ENCODE peak calls at places on chromosomes 7 and 10, in seven cellular contexts. T is thoracic aorta; W is fibroblast of the aortic adventitia; K is CD4-positive, CD25-positive, alpha-beta regulatory T cell; O is pancreas; Z is aorta; I is cardiac fibroblast. D is an unnamed sample.

GRCh38 chr7:28347462-28347861 is 64.9 kb upstream of the CREB5 start:
- DNase-seq in O (no peak), Z (no peak), W (peak), K (no peak), I (peak), T (no peak), D (no peak)

GRCh38 chr7:111232249-111233084 is 141.5 kb downstream of the LRRN3 start:
- DNase-seq in T (no peak), K (no peak), Z (no peak), W (peak), O (no peak), I (peak), D (no peak)

GRCh38 chr10:100766693-100767427 is 21.5 kb downstream of the PAX2 start:
- DNase-seq in K (no peak), W (no peak), O (peak), Z (no peak), I (no peak), T (no peak), D (no peak)

GRCh38 chr10:77524300-77524711 is 113.3 kb downstream of the KCNMA1 start:
- DNase-seq in K (no peak), I (peak), Z (no peak), O (no peak), T (no peak), W (peak), D (no peak)

GRCh38 chr7:139915301-139915863 is 86.3 kb downstream of the TBXAS1 start:
- DNase-seq in I (peak), T (no peak), Z (no peak), W (no peak), K (no peak), O (no peak), D (no peak)

GRCh38 chr10:118448744-118449143 is 106.6 kb upstream of the FAM204A start:
- DNase-seq in Z (no peak), T (no peak), W (no peak), K (no peak), O (no peak), I (no peak), D (no peak)

GRCh38 chr10:43653746-43654145 is 5.1 kb upstream of the ZNF32 start:
- DNase-seq in T (no peak), W (peak), O (no peak), K (no peak), Z (no peak), I (no peak), D (no peak)

GRCh38 chr7:107138696-107139420 is 29.9 kb upstream of the HBP1 start:
- DNase-seq in Z (no peak), K (no peak), W (no peak), O (no peak), I (no peak), T (no peak), D (no peak)

GRCh38 chr10:126935263-126935946 is 30.2 kb downstream of the DOCK1 start:
- DNase-seq in K (no peak), W (no peak), T (no peak), Z (no peak), O (no peak), I (peak), D (no peak)

GRCh38 chr10:110774069-110775021 is 97.4 kb upstream of the PDCD4 start:
- DNase-seq in Z (no peak), W (peak), K (peak), T (no peak), O (no peak), I (peak), D (no peak)

GRCh38 chr10:28382520-28383269 is 79.8 kb upstream of the MPP7 start:
- DNase-seq in O (no peak), Z (no peak), T (no peak), W (no peak), I (no peak), K (no peak), D (no peak)

GRCh38 chr10:87961314-87961713 is 97.9 kb downstream of the PTEN start:
- DNase-seq in O (no peak), Z (no peak), K (no peak), I (peak), T (no peak), W (peak), D (no peak)

GRCh38 chr7:3597243-3597642 is 296.2 kb downstream of the SDK1 start:
- DNase-seq in T (no peak), K (no peak), I (no peak), W (no peak), Z (no peak), O (no peak), D (peak)

GRCh38 chr10:32298066-32298812 is 48.7 kb downstream of the EPC1 start:
- DNase-seq in O (no peak), I (peak), Z (no peak), T (no peak), K (no peak), W (peak), D (no peak)

GRCh38 chr7:98091061-98091460 is 15.6 kb upstream of the LMTK2 start:
- DNase-seq in O (no peak), T (no peak), Z (no peak), I (no peak), W (no peak), K (no peak), D (no peak)

GRCh38 chr10:33478675-33479125 is 144.2 kb upstream of the NRP1 start:
- DNase-seq in T (no peak), Z (no peak), W (no peak), I (no peak), K (no peak), O (no peak), D (no peak)

GRCh38 chr7:128011079-128011670 is 20.1 kb downstream of the LRRC4 start:
- DNase-seq in W (no peak), K (no peak), I (no peak), Z (no peak), O (no peak), T (no peak), D (no peak)

GRCh38 chr10:88147000-88147798 is 283.8 kb downstream of the PTEN start:
- DNase-seq in I (peak), O (no peak), T (no peak), K (no peak), W (no peak), Z (peak), D (no peak)

GRCh38 chr7:16078076-16078952 is 343.0 kb downstream of the CRPPA start:
- DNase-seq in K (no peak), T (no peak), O (peak), W (peak), I (peak), Z (no peak), D (no peak)

GRCh38 chr10:127196227-127196954 is at the start of gene INSYN2A:
- DNase-seq in T (no peak), I (peak), W (peak), K (no peak), Z (no peak), O (no peak), D (peak)

GRCh38 chr7:43534110-43534509 is 48.8 kb upstream of the STK17A start:
- DNase-seq in T (no peak), I (peak), W (peak), Z (no peak), O (no peak), K (no peak), D (no peak)

GRCh38 chr7:44964831-44965440 is 13.9 kb downstream of the MYO1G start:
- DNase-seq in I (no peak), W (no peak), Z (no peak), O (no peak), T (no peak), K (no peak), D (no peak)

GRCh38 chr7:141381794-141382453 is 169.3 kb upstream of the AGK start:
- DNase-seq in W (no peak), O (no peak), T (no peak), I (no peak), K (no peak), Z (no peak), D (no peak)

GRCh38 chr7:1532456-1533254 is 2.2 kb downstream of the MAFK start:
- DNase-seq in T (peak), O (peak), W (peak), K (peak), Z (peak), I (peak), D (peak)

GRCh38 chr7:1534330-1535099 is 4.0 kb downstream of the MAFK start:
- DNase-seq in O (peak), Z (peak), T (no peak), I (no peak), K (no peak), W (no peak), D (no peak)

GRCh38 chr7:1533569-1534329 is 3.2 kb downstream of the MAFK start:
- DNase-seq in T (peak), Z (peak), W (peak), K (no peak), I (peak), O (peak), D (peak)

GRCh38 chr7:1531979-1532455 is 1.5 kb downstream of the MAFK start:
- DNase-seq in O (peak), K (no peak), Z (peak), I (no peak), W (no peak), T (no peak), D (peak)

GRCh38 chr7:1533255-1533568 is 2.7 kb downstream of the MAFK start:
- DNase-seq in I (no peak), T (no peak), K (no peak), W (no peak), Z (no peak), O (peak), D (no peak)
- H3K4me3 ChIP-seq in I (peak), T (peak), K (peak), W (peak), Z (peak), O (no peak), D (no peak)

GRCh38 chr7:50838675-50839377 is 56.1 kb upstream of the GRB10 start:
- DNase-seq in I (peak), Z (peak), K (no peak), W (peak), O (no peak), T (peak), D (no peak)

GRCh38 chr7:50837965-50838364 is 55.3 kb upstream of the GRB10 start:
- DNase-seq in I (peak), W (peak), O (no peak), K (no peak), Z (no peak), T (no peak), D (no peak)

DNA sequence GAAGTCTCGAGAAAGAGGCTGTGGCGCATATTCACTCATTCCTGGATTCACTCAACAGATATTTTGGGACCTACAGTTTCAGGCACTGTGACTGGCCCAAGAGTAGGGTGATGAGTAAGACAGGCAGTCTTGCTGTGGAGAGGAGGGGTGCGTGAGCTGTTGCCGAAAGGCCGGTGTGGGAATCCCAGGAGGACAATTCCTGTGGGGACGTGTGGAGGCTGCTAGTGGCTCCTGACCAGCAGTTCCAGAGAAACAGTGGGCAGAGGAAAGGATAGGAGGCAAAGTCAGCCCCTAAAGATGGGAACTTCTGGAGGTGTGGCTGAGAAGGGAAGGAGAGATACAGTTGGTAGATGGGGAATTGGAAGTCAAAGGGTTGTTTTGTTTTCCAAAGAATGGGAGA is 59.4 kb upstream of the GRB10 start:
- DNase-seq in Z (no peak), O (no peak), K (no peak), W (no peak), I (no peak), T (no peak), D (no peak)
- H3K4me3 ChIP-seq in Z (no peak), O (no peak), K (no peak), W (no peak), I (no peak), T (no peak), D (no peak)

GRCh38 chr7:30915751-30916150 is 4.1 kb downstream of the AQP1 start:
- DNase-seq in K (no peak), O (no peak), W (no peak), I (no peak), Z (peak), T (no peak), D (no peak)

GRCh38 chr7:30912986-30913671 is 1.5 kb downstream of the AQP1 start:
- DNase-seq in Z (peak), I (no peak), T (no peak), W (no peak), K (no peak), O (peak), D (no peak)

GRCh38 chr7:30912454-30912985 is 867 bp downstream of the AQP1 start:
- DNase-seq in Z (peak), O (no peak), I (no peak), T (no peak), W (no peak), K (no peak), D (peak)

GRCh38 chr7:30914611-30915601 is 3.3 kb downstream of the AQP1 start:
- DNase-seq in K (no peak), I (peak), O (no peak), T (peak), W (peak), Z (peak), D (no peak)

GRCh38 chr7:30913821-30914515 is 2.3 kb downstream of the AQP1 start:
- DNase-seq in W (no peak), O (no peak), Z (peak), K (no peak), I (no peak), T (no peak), D (peak)
- H3K4me3 ChIP-seq in W (no peak), O (peak), Z (peak), K (no peak), I (no peak), T (peak), D (no peak)

GRCh38 chr7:151116603-151117002 is 30.3 kb downstream of the AGAP3 start:
- DNase-seq in W (no peak), O (no peak), T (no peak), I (no peak), K (no peak), Z (no peak), D (peak)

GRCh38 chr7:151114151-151115090 is 28.1 kb downstream of the AGAP3 start:
- DNase-seq in K (no peak), Z (no peak), T (no peak), I (no peak), O (no peak), W (no peak), D (no peak)

GRCh38 chr7:151115836-151116418 is 29.7 kb downstream of the AGAP3 start:
- DNase-seq in W (no peak), Z (no peak), I (no peak), O (peak), T (no peak), K (no peak), D (peak)

GRCh38 chr7:151113344-151114150 is 27.3 kb downstream of the AGAP3 start:
- DNase-seq in W (peak), T (no peak), O (no peak), I (peak), Z (no peak), K (no peak), D (no peak)

GRCh38 chr7:151115121-151115835 is 29.0 kb downstream of the AGAP3 start:
- DNase-seq in T (no peak), I (peak), K (no peak), W (no peak), Z (no peak), O (no peak), D (no peak)
- H3K4me3 ChIP-seq in T (no peak), I (no peak), K (no peak), W (no peak), Z (peak), O (no peak), D (no peak)

GRCh38 chr7:4612939-4613841 is 68.9 kb upstream of the FOXK1 start:
- DNase-seq in Z (peak), O (no peak), T (no peak), W (peak), I (peak), K (no peak), D (no peak)
- H3K4me3 ChIP-seq in Z (peak), O (no peak), T (peak), W (peak), I (peak), K (no peak), D (no peak)

GRCh38 chr10:123760648-123761428 is 94.7 kb downstream of the GPR26 start:
- DNase-seq in I (no peak), Z (no peak), W (no peak), T (no peak), K (no peak), O (no peak), D (no peak)

GRCh38 chr10:123759496-123760070 is 93.4 kb downstream of the GPR26 start:
- DNase-seq in K (no peak), O (no peak), W (no peak), Z (no peak), I (no peak), T (no peak), D (no peak)

GRCh38 chr10:123766012-123766411 is 99.9 kb downstream of the GPR26 start:
- DNase-seq in K (no peak), T (no peak), I (no peak), Z (no peak), W (no peak), O (no peak), D (no peak)

GRCh38 chr10:123757853-123758252 is 91.7 kb downstream of the GPR26 start:
- DNase-seq in K (no peak), T (no peak), Z (no peak), O (no peak), W (no peak), I (no peak), D (no peak)

DNA sequence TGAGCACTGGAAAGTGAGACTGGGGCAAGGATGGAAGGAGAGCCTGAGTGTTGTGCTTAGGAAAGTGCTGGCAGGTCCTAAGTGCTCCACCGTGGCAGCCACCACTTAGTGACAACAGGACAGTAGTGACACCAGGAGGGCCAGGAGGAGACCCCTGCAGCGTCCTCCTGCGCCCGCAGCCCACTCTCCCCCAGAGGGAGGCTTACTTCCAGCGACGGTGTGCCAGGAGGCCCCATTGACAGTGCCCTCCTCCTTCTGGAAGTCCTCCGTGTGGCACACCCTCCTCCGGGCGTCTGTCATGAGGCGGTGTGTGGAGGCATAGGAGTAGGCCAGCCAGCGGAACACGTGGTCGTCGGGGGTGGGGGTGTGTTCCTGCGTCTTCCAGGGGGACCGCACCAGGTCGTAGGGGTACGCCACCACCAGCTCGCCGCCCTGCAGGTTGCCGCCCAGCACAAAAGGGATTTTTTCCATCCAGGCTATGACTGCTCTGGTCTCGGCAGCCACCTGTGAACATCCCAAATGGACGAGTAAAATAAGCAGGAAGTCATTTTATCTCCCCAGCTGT is 95.6 kb downstream of the GPR26 start:
- DNase-seq in T (no peak), W (no peak), K (no peak), I (no peak), O (no peak), Z (no peak), D (no peak)
- H3K4me3 ChIP-seq in T (no peak), W (no peak), K (no peak), I (no peak), O (no peak), Z (no peak), D (no peak)

GRCh38 chr10:47323087-47323486 is 833 bp downstream of the GDF2 start:
- DNase-seq in O (no peak), W (no peak), K (no peak), I (no peak), Z (no peak), T (no peak), D (no peak)

GRCh38 chr10:47319798-47320197 is 2.5 kb upstream of the GDF2 start:
- DNase-seq in K (no peak), O (no peak), T (no peak), Z (no peak), I (no peak), W (no peak), D (no peak)

GRCh38 chr10:47323636-47324299 is 1.5 kb downstream of the GDF2 start:
- DNase-seq in W (no peak), O (no peak), I (no peak), T (no peak), K (no peak), Z (no peak), D (peak)

GRCh38 chr10:47321521-47322195 is 596 bp upstream of the GDF2 start:
- DNase-seq in K (no peak), Z (no peak), O (no peak), I (no peak), T (no peak), W (no peak), D (no peak)

DNA sequence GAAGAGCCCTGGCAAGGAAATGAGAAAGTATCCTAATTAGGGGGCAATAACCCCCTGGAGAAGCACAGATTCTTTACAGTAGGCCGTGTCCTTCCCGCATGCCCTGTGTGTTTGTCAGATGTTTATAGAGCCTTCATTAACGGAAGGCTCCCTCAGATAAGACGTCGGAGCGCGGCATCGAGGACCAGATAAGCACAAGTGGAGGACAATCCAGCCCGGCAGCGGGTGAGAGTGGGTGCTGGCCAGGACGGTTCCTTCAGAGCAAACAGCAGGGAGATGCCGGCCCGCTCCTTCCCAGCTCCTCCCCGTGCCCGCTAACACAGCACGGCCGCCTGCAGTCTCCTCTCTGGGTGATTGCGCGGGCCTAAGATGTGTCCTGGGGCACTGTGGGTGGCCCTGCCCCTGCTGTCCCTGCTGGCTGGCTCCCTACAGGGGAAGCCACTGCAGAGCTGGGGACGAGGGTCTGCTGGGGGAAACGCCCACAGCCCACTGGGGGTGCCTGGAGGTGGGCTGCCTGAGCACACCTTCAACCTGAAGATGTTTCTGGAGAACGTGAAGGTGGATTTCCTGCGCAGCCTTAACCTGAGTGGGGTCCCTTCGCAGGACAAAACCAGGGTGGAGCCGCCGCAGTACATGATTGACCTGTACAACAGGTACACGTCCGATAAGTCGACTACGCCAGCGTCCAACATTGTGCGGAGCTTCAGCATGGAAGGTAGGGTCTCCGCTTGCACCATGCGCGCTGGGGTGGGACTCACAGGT is at the start of gene GDF2:
- DNase-seq in W (no peak), I (no peak), Z (no peak), T (no peak), O (no peak), K (no peak), D (no peak)
- H3K4me3 ChIP-seq in W (no peak), I (no peak), Z (no peak), T (no peak), O (no peak), K (no peak), D (no peak)

GRCh38 chr7:75045881-75046280 is 27.7 kb downstream of the RCC1L start:
- DNase-seq in I (no peak), O (peak), Z (no peak), W (no peak), T (no peak), K (no peak), D (no peak)
- H3K4me3 ChIP-seq in I (no peak), O (no peak), Z (no peak), W (no peak), T (peak), K (no peak), D (no peak)